ENCODE peak calls at places on chromosomes 11 and 22, in four cellular contexts. One of them, this sample, is unnamed.

GRCh38 chr11:6443269-6444003 is 2.6 kb upstream of the HPX start:
- DNase-seq in K562: peak; percentile 69
- DNase-seq in HepG2: peak; percentile 28
- DNase-seq in A549: peak; percentile 57
- DNase-seq in this sample: peak; percentile 50

GRCh38 chr11:133343951-133344350 is 188.3 kb downstream of the OPCML start:
- DNase-seq in HepG2: no peak
- DNase-seq in K562: no peak
- DNase-seq in A549: no peak
- DNase-seq in this sample: no peak

GRCh38 chr11:64675417-64676252 is 47.4 kb downstream of the NRXN2 start:
- DNase-seq in HepG2: no peak
- DNase-seq in A549: peak; percentile 64
- DNase-seq in K562: no peak
- DNase-seq in this sample: peak; percentile 82

GRCh38 chr11:116507849-116508695 is 264.7 kb downstream of the BUD13 start:
- DNase-seq in A549: no peak
- DNase-seq in K562: no peak
- DNase-seq in HepG2: no peak
- DNase-seq in this sample: no peak

GRCh38 chr11:79864882-79865281 is 424.1 kb upstream of the TENM4 start:
- DNase-seq in A549: no peak
- DNase-seq in K562: no peak
- DNase-seq in HepG2: no peak
- DNase-seq in this sample: no peak

GRCh38 chr11:130611791-130612251 is 163.4 kb downstream of the ADAMTS15 start:
- DNase-seq in K562: no peak
- DNase-seq in A549: peak; percentile 61
- DNase-seq in HepG2: no peak
- DNase-seq in this sample: peak; percentile 88

GRCh38 chr11:77381749-77382693 is 80.5 kb upstream of the GDPD4 start:
- DNase-seq in K562: no peak
- DNase-seq in HepG2: no peak
- DNase-seq in A549: no peak
- DNase-seq in this sample: peak; percentile 79

GRCh38 chr22:44860311-44860710 is 107.9 kb downstream of the ARHGAP8 start:
- DNase-seq in HepG2: no peak
- DNase-seq in A549: no peak
- DNase-seq in K562: no peak
- DNase-seq in this sample: no peak

GRCh38 chr22:36327922-36328551 is 59.7 kb downstream of the MYH9 start:
- DNase-seq in HepG2: no peak
- DNase-seq in K562: no peak
- DNase-seq in A549: no peak
- DNase-seq in this sample: peak; percentile 78

GRCh38 chr11:91421586-91421985 is 803.0 kb upstream of the FAT3 start:
- DNase-seq in A549: no peak
- DNase-seq in K562: no peak
- DNase-seq in HepG2: no peak
- DNase-seq in this sample: no peak

GRCh38 chr22:47225080-47225930 is 462.9 kb downstream of the TBC1D22A start:
- DNase-seq in HepG2: no peak
- DNase-seq in K562: no peak
- DNase-seq in A549: no peak
- DNase-seq in this sample: no peak

GRCh38 chr11:47991266-47991830 is 11.0 kb downstream of the PTPRJ start:
- DNase-seq in HepG2: no peak
- DNase-seq in K562: peak; percentile 62
- DNase-seq in A549: no peak
- DNase-seq in this sample: no peak

GRCh38 chr11:37352485-37352884 is 754.4 kb upstream of the RAG2 start:
- DNase-seq in A549: no peak
- DNase-seq in HepG2: no peak
- DNase-seq in K562: no peak
- DNase-seq in this sample: no peak

GRCh38 chr11:126917531-126918204 is 82.9 kb downstream of the KIRREL3 start:
- DNase-seq in HepG2: no peak
- DNase-seq in K562: peak; percentile 8
- DNase-seq in A549: peak; percentile 52
- DNase-seq in this sample: peak; percentile 99

GRCh38 chr11:78773503-78773902 is 198.8 kb upstream of the NARS2 start:
- DNase-seq in HepG2: no peak
- DNase-seq in A549: no peak
- DNase-seq in K562: no peak
- DNase-seq in this sample: no peak

GRCh38 chr11:85316967-85317366 is 310.2 kb downstream of the DLG2 start:
- DNase-seq in K562: no peak
- DNase-seq in A549: no peak
- DNase-seq in HepG2: no peak
- DNase-seq in this sample: no peak

GRCh38 chr11:123702137-123702536 is 39.3 kb downstream of the ZNF202 start:
- DNase-seq in A549: no peak
- DNase-seq in HepG2: no peak
- DNase-seq in K562: peak; percentile 5
- DNase-seq in this sample: no peak

GRCh38 chr11:124943242-124943641 is 7.4 kb upstream of the HEPACAM start:
- DNase-seq in A549: no peak
- DNase-seq in HepG2: peak; percentile 39
- DNase-seq in K562: no peak
- DNase-seq in this sample: no peak

GRCh38 chr11:6627762-6628241 is 8.6 kb upstream of the TPP1 start:
- DNase-seq in A549: no peak
- DNase-seq in HepG2: no peak
- DNase-seq in K562: no peak
- DNase-seq in this sample: no peak

GRCh38 chr11:47915407-47916137 is 64.8 kb upstream of the PTPRJ start:
- DNase-seq in K562: no peak
- DNase-seq in A549: no peak
- DNase-seq in HepG2: peak; percentile 37
- DNase-seq in this sample: no peak

GRCh38 chr11:88414981-88415391 is 77.5 kb upstream of the CTSC start:
- DNase-seq in K562: peak; percentile 51
- DNase-seq in HepG2: no peak
- DNase-seq in A549: no peak
- DNase-seq in this sample: peak; percentile 44

GRCh38 chr22:36311386-36312085 is 58.6 kb downstream of the APOL1 start:
- DNase-seq in K562: no peak
- DNase-seq in HepG2: no peak
- DNase-seq in A549: no peak
- DNase-seq in this sample: peak; percentile 37

GRCh38 chr11:85756401-85757200 is 54.3 kb downstream of the SYTL2 start:
- DNase-seq in K562: no peak
- DNase-seq in HepG2: no peak
- DNase-seq in A549: no peak
- DNase-seq in this sample: no peak

GRCh38 chr22:46180370-46181137 is 30.2 kb downstream of the PPARA start:
- DNase-seq in HepG2: no peak
- DNase-seq in K562: peak; percentile 23
- DNase-seq in A549: no peak
- DNase-seq in this sample: no peak

GRCh38 chr11:132531921-132532320 is 1000.4 kb downstream of the OPCML start:
- DNase-seq in A549: no peak
- DNase-seq in K562: no peak
- DNase-seq in HepG2: no peak
- DNase-seq in this sample: no peak

GRCh38 chr22:49704345-49705215 is 123.1 kb downstream of the BRD1 start:
- DNase-seq in A549: no peak
- DNase-seq in HepG2: no peak
- DNase-seq in K562: peak; percentile 87
- DNase-seq in this sample: no peak

GRCh38 chr22:24189249-24190158 is 8.2 kb downstream of the SUSD2 start:
- DNase-seq in A549: peak; percentile 84
- DNase-seq in HepG2: peak; percentile 52
- DNase-seq in K562: peak; percentile 56
- DNase-seq in this sample: peak; percentile 50

GRCh38 chr22:49976439-49977175 is 16.0 kb downstream of the PIM3 start:
- DNase-seq in A549: no peak
- DNase-seq in K562: peak; percentile 46
- DNase-seq in HepG2: no peak
- DNase-seq in this sample: no peak

GRCh38 chr22:34841321-34841901 is 224.5 kb upstream of the ISX start:
- DNase-seq in K562: no peak
- DNase-seq in A549: no peak
- DNase-seq in HepG2: no peak
- DNase-seq in this sample: no peak

GRCh38 chr11:30859709-30860108 is 273.6 kb upstream of the MPPED2 start:
- DNase-seq in HepG2: no peak
- DNase-seq in A549: no peak
- DNase-seq in K562: no peak
- DNase-seq in this sample: no peak

GRCh38 chr11:108496643-108497256 is 1.4 kb downstream of the POGLUT3 start:
- DNase-seq in A549: no peak
- DNase-seq in K562: peak; percentile 34
- DNase-seq in HepG2: no peak
- DNase-seq in this sample: peak; percentile 31

GRCh38 chr11:32905028-32905667 is 12.5 kb downstream of the QSER1 start:
- DNase-seq in K562: no peak
- DNase-seq in A549: no peak
- DNase-seq in HepG2: no peak
- DNase-seq in this sample: peak; percentile 45

GRCh38 chr11:86360775-86361395 is 13.8 kb upstream of the CCDC81 start:
- DNase-seq in A549: peak; percentile 41
- DNase-seq in HepG2: peak; percentile 6
- DNase-seq in K562: peak; percentile 13
- DNase-seq in this sample: peak; percentile 73

GRCh38 chr22:26394787-26395186 is 34.3 kb upstream of the ASPHD2 start:
- DNase-seq in HepG2: no peak
- DNase-seq in K562: no peak
- DNase-seq in A549: no peak
- DNase-seq in this sample: no peak

GRCh38 chr22:26389125-26389524 is 39.9 kb upstream of the ASPHD2 start:
- DNase-seq in K562: no peak
- DNase-seq in A549: no peak
- DNase-seq in HepG2: no peak
- DNase-seq in this sample: no peak

GRCh38 chr22:26391623-26392022 is 37.4 kb upstream of the ASPHD2 start:
- DNase-seq in K562: no peak
- DNase-seq in A549: no peak
- DNase-seq in HepG2: no peak
- DNase-seq in this sample: no peak

GRCh38 chr22:26395926-26396325 is 33.1 kb upstream of the ASPHD2 start:
- DNase-seq in K562: no peak
- DNase-seq in HepG2: no peak
- DNase-seq in A549: no peak
- DNase-seq in this sample: no peak

DNA sequence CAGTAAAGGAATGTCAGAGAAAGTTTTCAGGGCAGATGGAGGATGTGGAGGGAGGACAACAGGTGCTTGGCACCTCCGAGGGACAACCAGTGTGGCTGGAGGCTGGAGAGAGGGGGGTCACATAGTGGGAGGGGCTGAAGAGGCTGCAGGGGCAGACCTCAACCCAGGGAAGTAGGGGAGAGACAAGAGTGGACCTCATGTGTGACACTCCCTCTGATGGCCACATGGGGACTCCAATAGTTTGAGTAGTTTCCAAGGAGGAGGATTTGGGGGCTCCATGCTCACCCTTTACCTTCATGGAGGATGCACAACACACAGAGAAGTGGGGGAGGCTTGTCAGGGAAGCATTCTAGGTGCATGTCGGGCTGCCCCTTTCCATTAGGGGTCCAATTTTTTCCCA is 35.1 kb upstream of the ASPHD2 start:
- DNase-seq in K562: no peak
- DNase-seq in A549: no peak
- DNase-seq in HepG2: no peak
- DNase-seq in this sample: no peak
- TF ChIP-seq MAZ in K562: no peak
- TF ChIP-seq MAZ in A549: no peak
- TF ChIP-seq MAZ in HepG2: no peak
- TF ChIP-seq MAZ in this sample: no peak

GRCh38 chr22:41846268-41847002 is 13.5 kb downstream of the SREBF2 start:
- DNase-seq in HepG2: no peak
- DNase-seq in A549: no peak
- DNase-seq in K562: no peak
- DNase-seq in this sample: no peak

GRCh38 chr22:41845380-41846267 is 12.7 kb downstream of the SREBF2 start:
- DNase-seq in A549: no peak
- DNase-seq in K562: peak; percentile 88
- DNase-seq in HepG2: no peak
- DNase-seq in this sample: no peak

GRCh38 chr22:41844513-41844912 is 11.6 kb downstream of the SREBF2 start:
- DNase-seq in K562: peak; percentile 24
- DNase-seq in A549: no peak
- DNase-seq in HepG2: no peak
- DNase-seq in this sample: no peak

GRCh38 chr22:41847300-41847699 is 14.4 kb downstream of the SREBF2 start:
- DNase-seq in K562: no peak
- DNase-seq in HepG2: no peak
- DNase-seq in A549: no peak
- DNase-seq in this sample: no peak

GRCh38 chr22:41848468-41848867 is 15.6 kb downstream of the SREBF2 start:
- DNase-seq in HepG2: no peak
- DNase-seq in A549: no peak
- DNase-seq in K562: peak; percentile 53
- DNase-seq in this sample: no peak
- TF ChIP-seq MAZ in HepG2: no peak
- TF ChIP-seq MAZ in A549: no peak
- TF ChIP-seq MAZ in K562: no peak
- TF ChIP-seq MAZ in this sample: no peak

GRCh38 chr11:11553595-11553994 is 68.2 kb downstream of the GALNT18 start:
- DNase-seq in A549: no peak
- DNase-seq in HepG2: no peak
- DNase-seq in K562: no peak
- DNase-seq in this sample: no peak
- TF ChIP-seq MAZ in A549: no peak
- TF ChIP-seq MAZ in HepG2: no peak
- TF ChIP-seq MAZ in K562: no peak
- TF ChIP-seq MAZ in this sample: no peak

GRCh38 chr11:134670961-134671370 is 258.9 kb upstream of the B3GAT1 start:
- DNase-seq in HepG2: no peak
- DNase-seq in K562: no peak
- DNase-seq in A549: no peak
- DNase-seq in this sample: no peak

GRCh38 chr11:134670247-134670646 is 258.2 kb upstream of the B3GAT1 start:
- DNase-seq in HepG2: no peak
- DNase-seq in A549: no peak
- DNase-seq in K562: no peak
- DNase-seq in this sample: no peak

GRCh38 chr11:134668796-134669195 is 256.8 kb upstream of the B3GAT1 start:
- DNase-seq in K562: no peak
- DNase-seq in A549: no peak
- DNase-seq in HepG2: no peak
- DNase-seq in this sample: no peak

GRCh38 chr11:134668076-134668475 is 256.0 kb upstream of the B3GAT1 start:
- DNase-seq in K562: no peak
- DNase-seq in HepG2: no peak
- DNase-seq in A549: no peak
- DNase-seq in this sample: no peak

DNA sequence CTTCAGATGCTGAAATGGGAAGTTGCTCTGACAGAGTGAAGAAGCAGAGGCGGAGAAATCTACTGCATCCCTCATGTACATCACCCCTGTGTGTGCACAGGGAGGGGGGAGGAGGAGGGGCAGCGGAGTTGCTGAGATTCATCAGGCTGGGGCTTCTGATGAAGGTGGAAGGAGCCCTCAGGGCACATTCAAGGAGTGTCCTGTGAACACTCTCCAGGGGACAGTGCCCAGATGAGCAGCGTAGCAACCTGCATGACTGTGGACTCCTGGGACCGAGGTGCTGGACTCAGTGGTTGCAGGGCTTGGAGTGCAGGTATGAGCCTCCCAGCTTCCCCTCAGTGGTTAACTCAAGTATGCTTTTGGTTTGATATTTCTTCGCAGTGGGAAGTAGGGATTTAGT is 257.8 kb upstream of the B3GAT1 start:
- DNase-seq in A549: no peak
- DNase-seq in K562: no peak
- DNase-seq in HepG2: no peak
- DNase-seq in this sample: no peak
- TF ChIP-seq MAZ in A549: no peak
- TF ChIP-seq MAZ in K562: no peak
- TF ChIP-seq MAZ in HepG2: no peak
- TF ChIP-seq MAZ in this sample: no peak

This sample was measured in IMR-90.